ENCODE peak calls at places on chromosome 5, in four cellular contexts. L is GM12878, R is K562, P is GM12891. K is an unnamed sample.

GRCh38 chr5:93789173-93790070 is 48.0 kb upstream of the POU5F2 start:
- DNase-seq in L (no peak), R (no peak), P (no peak), K (no peak)

GRCh38 chr5:56019306-56020272 is 24.8 kb upstream of the IL6ST start:
- DNase-seq in L (no peak), R (no peak), P (no peak), K (no peak)

GRCh38 chr5:26761040-26761439 is 277.3 kb downstream of the CDH9 start:
- DNase-seq in L (no peak), R (no peak), P (no peak), K (no peak)

GRCh38 chr5:53167836-53168235 is 58.3 kb upstream of the MOCS2 start:
- DNase-seq in L (no peak), R (no peak), P (no peak), K (no peak)

GRCh38 chr5:133321833-133322420 is 270.1 kb downstream of the HSPA4 start:
- DNase-seq in L (peak), R (no peak), P (no peak), K (no peak)

GRCh38 chr5:60473654-60474053 is 226.3 kb downstream of the DEPDC1B start:
- DNase-seq in L (no peak), R (no peak), P (no peak), K (no peak)

GRCh38 chr5:174736351-174736721 is 12.0 kb downstream of the MSX2 start:
- DNase-seq in L (no peak), R (no peak), P (no peak), K (no peak)

GRCh38 chr5:176355400-176356178 is 6.0 kb downstream of the KIAA1191 start:
- DNase-seq in L (no peak), R (peak), P (no peak), K (no peak)

GRCh38 chr5:133372306-133373008 is 239.9 kb downstream of the FSTL4 start:
- DNase-seq in L (no peak), R (no peak), P (no peak), K (no peak)

GRCh38 chr5:58980890-58981289 is 398.0 kb downstream of the RAB3C start:
- DNase-seq in L (no peak), R (no peak), P (no peak), K (no peak)

DNA sequence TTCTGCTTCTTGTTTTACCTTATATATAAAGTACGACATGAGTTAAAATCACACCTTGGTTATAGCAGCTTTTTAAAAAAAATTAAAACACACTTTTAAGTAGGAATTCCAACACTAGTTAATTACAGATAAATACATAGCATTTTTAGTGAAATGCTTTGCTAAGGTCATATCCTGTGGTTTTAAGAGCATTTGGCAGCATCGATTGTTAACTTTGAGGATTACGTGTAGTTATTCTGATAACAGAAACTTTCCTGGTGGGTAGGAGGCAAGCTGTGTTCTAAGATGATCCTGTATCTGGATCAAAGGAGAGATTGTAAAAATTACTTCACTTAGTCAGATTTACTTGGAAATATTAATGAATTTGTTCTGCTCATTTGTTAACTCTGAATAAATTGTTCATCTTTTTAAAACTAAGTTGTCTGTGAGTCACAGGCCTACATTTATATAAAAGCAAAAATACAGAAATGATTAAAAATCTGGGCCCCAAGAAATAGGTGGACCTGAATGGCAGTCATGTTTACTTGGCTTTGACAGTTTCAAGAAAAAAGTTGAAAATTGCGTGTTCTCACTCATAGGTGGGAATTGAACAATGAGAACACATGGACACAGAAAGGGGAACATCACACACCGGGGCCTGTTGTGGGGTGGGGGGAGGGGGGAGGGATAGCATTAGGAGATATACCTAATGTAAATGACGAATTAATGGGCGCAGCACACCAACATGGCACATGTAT is 58.4 kb downstream of the TRIO start:
- DNase-seq in L (no peak), R (no peak), P (no peak), K (no peak)
- TF ChIP-seq SPI1 in L (no peak), R (no peak), P (no peak), K (no peak)

GRCh38 chr5:98630621-98631020 is 142.8 kb upstream of the RGMB start:
- DNase-seq in L (no peak), R (no peak), P (no peak), K (no peak)
- TF ChIP-seq SPI1 in L (no peak), R (no peak), P (no peak), K (no peak)

GRCh38 chr5:150595466-150596031 is 44.9 kb upstream of the SYNPO start:
- DNase-seq in L (no peak), R (peak), P (no peak), K (no peak)
- TF ChIP-seq SPI1 in L (no peak), R (no peak), P (no peak), K (no peak)

DNA sequence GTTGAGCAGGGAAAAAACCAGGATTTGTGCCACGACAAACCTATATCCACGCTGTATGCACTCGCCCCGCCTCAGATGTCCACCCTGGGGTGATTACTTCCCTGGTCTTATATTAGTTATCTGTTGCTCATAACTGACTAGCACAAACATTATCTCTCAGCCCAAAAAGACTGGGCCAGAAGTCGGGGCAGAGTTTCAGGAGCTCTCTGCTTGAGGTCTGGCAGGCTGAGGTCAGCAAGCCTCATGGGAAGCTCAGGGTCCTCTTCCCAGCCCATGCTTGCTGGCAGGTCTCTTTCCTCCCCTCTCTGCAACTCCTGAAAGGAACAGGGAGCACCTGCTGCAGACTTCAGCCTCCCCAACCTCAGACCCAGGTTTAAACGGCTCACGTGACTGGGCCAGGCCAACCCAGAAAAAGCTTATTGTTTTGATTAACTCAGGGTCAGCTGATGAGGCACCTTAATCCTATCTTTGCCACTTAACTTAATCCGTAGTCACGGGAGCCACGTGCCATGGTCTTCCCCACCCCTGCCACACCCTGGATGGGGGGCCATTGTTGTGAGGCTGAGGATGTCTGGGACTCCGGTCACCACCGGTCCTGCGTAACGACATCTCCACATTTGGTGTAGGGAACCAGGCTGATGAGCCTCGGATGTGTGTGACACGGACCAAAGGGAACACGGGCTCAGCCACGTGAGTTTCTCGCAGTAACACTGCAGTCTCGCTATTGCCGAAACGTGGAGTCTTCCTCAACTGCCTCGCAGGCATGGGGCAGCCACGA is 123.7 kb upstream of the IRX4 start:
- DNase-seq in L (no peak), R (no peak), P (no peak), K (no peak)
- TF ChIP-seq SPI1 in L (no peak), R (no peak), P (no peak), K (no peak)

GRCh38 chr5:126656397-126657007 is 55.8 kb downstream of the PHAX start:
- DNase-seq in L (no peak), R (peak), P (no peak), K (no peak)
- TF ChIP-seq SPI1 in L (no peak), R (no peak), P (no peak), K (no peak)